ENCODE peak calls at places on chromosomes 13 and 19, in four cellular contexts. One of them, this sample, is unnamed.

GRCh38 chr19:57078802-57079201 is 41.0 kb upstream of the USP29 start:
- DNase-seq in AG04450: no peak
- DNase-seq in trophoblast cell: no peak
- DNase-seq in left ventricle myocardium inferior: no peak
- DNase-seq in this sample: no peak

GRCh38 chr13:97068146-97068545 is 73.9 kb upstream of the OXGR1 start:
- DNase-seq in AG04450: no peak
- DNase-seq in trophoblast cell: no peak
- DNase-seq in left ventricle myocardium inferior: no peak
- DNase-seq in this sample: no peak

GRCh38 chr13:50191004-50191403 is 175.8 kb downstream of the KCNRG start:
- DNase-seq in AG04450: no peak
- DNase-seq in trophoblast cell: no peak
- DNase-seq in left ventricle myocardium inferior: no peak
- DNase-seq in this sample: no peak

GRCh38 chr13:62933809-62934208 is 1518.2 kb upstream of the PCDH20 start:
- DNase-seq in AG04450: no peak
- DNase-seq in trophoblast cell: no peak
- DNase-seq in left ventricle myocardium inferior: no peak
- DNase-seq in this sample: no peak

GRCh38 chr19:3224346-3225325 is at the start of gene CELF5:
- DNase-seq in AG04450: no peak
- DNase-seq in trophoblast cell: no peak
- DNase-seq in left ventricle myocardium inferior: peak
- DNase-seq in this sample: peak

GRCh38 chr13:48304132-48304876 is 753 bp downstream of the RB1 start:
- DNase-seq in AG04450: peak
- DNase-seq in trophoblast cell: no peak
- DNase-seq in left ventricle myocardium inferior: peak
- DNase-seq in this sample: no peak

GRCh38 chr13:80469841-80470378 is 129.0 kb upstream of the SPRY2 start:
- DNase-seq in AG04450: no peak
- DNase-seq in trophoblast cell: peak
- DNase-seq in left ventricle myocardium inferior: peak
- DNase-seq in this sample: peak

GRCh38 chr19:8893419-8893818 is 61.2 kb downstream of the MBD3L1 start:
- DNase-seq in AG04450: no peak
- DNase-seq in trophoblast cell: no peak
- DNase-seq in left ventricle myocardium inferior: no peak
- DNase-seq in this sample: no peak

GRCh38 chr19:49843265-49843664 is 7.7 kb upstream of the PTOV1 start:
- DNase-seq in AG04450: no peak
- DNase-seq in trophoblast cell: no peak
- DNase-seq in left ventricle myocardium inferior: no peak
- DNase-seq in this sample: no peak

GRCh38 chr13:68727788-68728187 is 1379.8 kb upstream of the ATXN8OS start:
- DNase-seq in AG04450: no peak
- DNase-seq in trophoblast cell: no peak
- DNase-seq in left ventricle myocardium inferior: no peak
- DNase-seq in this sample: no peak

GRCh38 chr19:15715642-15716041 is 12.2 kb upstream of the OR10H2 start:
- DNase-seq in AG04450: no peak
- DNase-seq in trophoblast cell: no peak
- DNase-seq in left ventricle myocardium inferior: no peak
- DNase-seq in this sample: no peak

GRCh38 chr13:65111223-65111622 is 2118.9 kb downstream of the PCDH9 start:
- DNase-seq in AG04450: no peak
- DNase-seq in trophoblast cell: no peak
- DNase-seq in left ventricle myocardium inferior: no peak
- DNase-seq in this sample: no peak

GRCh38 chr13:73388586-73388985 is 329.8 kb downstream of the KLF5 start:
- DNase-seq in AG04450: no peak
- DNase-seq in trophoblast cell: no peak
- DNase-seq in left ventricle myocardium inferior: no peak
- DNase-seq in this sample: no peak

GRCh38 chr19:32748497-32748896 is 28.9 kb downstream of the TDRD12 start:
- DNase-seq in AG04450: no peak
- DNase-seq in trophoblast cell: no peak
- DNase-seq in left ventricle myocardium inferior: no peak
- DNase-seq in this sample: no peak

GRCh38 chr13:105485061-105485460 is 1050.4 kb downstream of the EFNB2 start:
- DNase-seq in AG04450: no peak
- DNase-seq in trophoblast cell: no peak
- DNase-seq in left ventricle myocardium inferior: no peak
- DNase-seq in this sample: no peak

GRCh38 chr13:27374650-27375049 is 49.8 kb upstream of the GTF3A start:
- DNase-seq in AG04450: peak
- DNase-seq in trophoblast cell: peak
- DNase-seq in left ventricle myocardium inferior: peak
- DNase-seq in this sample: peak

GRCh38 chr13:52070929-52071523 is 46.5 kb downstream of the UTP14C start:
- DNase-seq in AG04450: no peak
- DNase-seq in trophoblast cell: peak
- DNase-seq in left ventricle myocardium inferior: no peak
- DNase-seq in this sample: no peak

GRCh38 chr13:25819856-25820530 is 231.8 kb downstream of the SHISA2 start:
- DNase-seq in AG04450: no peak
- DNase-seq in trophoblast cell: no peak
- DNase-seq in left ventricle myocardium inferior: no peak
- DNase-seq in this sample: peak

GRCh38 chr19:50724522-50725217 is 1.5 kb downstream of the CLEC11A start:
- DNase-seq in AG04450: peak
- DNase-seq in trophoblast cell: peak
- DNase-seq in left ventricle myocardium inferior: peak
- DNase-seq in this sample: peak

GRCh38 chr19:47663435-47663910 is 49.7 kb upstream of the EHD2 start:
- DNase-seq in AG04450: peak
- DNase-seq in trophoblast cell: peak
- DNase-seq in left ventricle myocardium inferior: no peak
- DNase-seq in this sample: no peak

GRCh38 chr13:52393572-52394357 is 12.2 kb downstream of the THSD1 start:
- DNase-seq in AG04450: no peak
- DNase-seq in trophoblast cell: no peak
- DNase-seq in left ventricle myocardium inferior: no peak
- DNase-seq in this sample: no peak

GRCh38 chr19:47132522-47132852 is 1.9 kb downstream of the SAE1 start:
- DNase-seq in AG04450: no peak
- DNase-seq in trophoblast cell: no peak
- DNase-seq in left ventricle myocardium inferior: no peak
- DNase-seq in this sample: no peak

GRCh38 chr19:49430678-49431329 is 5.6 kb downstream of the GFY start:
- DNase-seq in AG04450: no peak
- DNase-seq in trophoblast cell: no peak
- DNase-seq in left ventricle myocardium inferior: no peak
- DNase-seq in this sample: no peak

GRCh38 chr13:72514141-72514540 is 213.3 kb downstream of the MZT1 start:
- DNase-seq in AG04450: no peak
- DNase-seq in trophoblast cell: no peak
- DNase-seq in left ventricle myocardium inferior: no peak
- DNase-seq in this sample: no peak

GRCh38 chr13:25222740-25223139 is 50.7 kb upstream of the AMER2 start:
- DNase-seq in AG04450: no peak
- DNase-seq in trophoblast cell: no peak
- DNase-seq in left ventricle myocardium inferior: no peak
- DNase-seq in this sample: no peak

GRCh38 chr13:108200781-108201398 is 14.4 kb downstream of the LIG4 start:
- DNase-seq in AG04450: no peak
- DNase-seq in trophoblast cell: no peak
- DNase-seq in left ventricle myocardium inferior: no peak
- DNase-seq in this sample: no peak

GRCh38 chr13:110240943-110241342 is 66.0 kb downstream of the COL4A1 start:
- DNase-seq in AG04450: no peak
- DNase-seq in trophoblast cell: no peak
- DNase-seq in left ventricle myocardium inferior: no peak
- DNase-seq in this sample: peak
- H3K27ac ChIP-seq in AG04450: no peak
- H3K27ac ChIP-seq in trophoblast cell: no peak
- H3K27ac ChIP-seq in left ventricle myocardium inferior: peak
- H3K27ac ChIP-seq in this sample: no peak

GRCh38 chr13:77406644-77407440 is 79.9 kb upstream of the MYCBP2 start:
- DNase-seq in AG04450: no peak
- DNase-seq in trophoblast cell: no peak
- DNase-seq in left ventricle myocardium inferior: no peak
- DNase-seq in this sample: no peak
- H3K27ac ChIP-seq in AG04450: no peak
- H3K27ac ChIP-seq in trophoblast cell: no peak
- H3K27ac ChIP-seq in left ventricle myocardium inferior: no peak
- H3K27ac ChIP-seq in this sample: no peak

DNA sequence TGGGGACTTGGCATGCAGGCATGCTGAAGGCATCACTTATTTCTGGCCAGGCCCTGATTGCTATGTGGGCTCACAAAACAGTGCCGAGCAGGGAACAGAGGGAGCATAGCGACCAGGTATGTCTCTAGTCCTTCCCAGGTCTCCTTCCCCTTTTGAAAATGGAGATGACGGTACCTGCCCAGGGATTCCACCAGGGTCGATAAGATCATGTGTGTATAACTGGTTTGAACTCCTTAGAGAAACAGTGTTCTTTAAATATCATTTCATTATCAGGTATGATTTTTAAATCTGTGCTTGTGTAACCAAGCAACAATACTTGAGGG is 280.6 kb downstream of the FOXO1 start:
- DNase-seq in AG04450: no peak
- DNase-seq in trophoblast cell: peak
- DNase-seq in left ventricle myocardium inferior: no peak
- DNase-seq in this sample: no peak
- H3K27ac ChIP-seq in AG04450: no peak
- H3K27ac ChIP-seq in trophoblast cell: no peak
- H3K27ac ChIP-seq in left ventricle myocardium inferior: no peak
- H3K27ac ChIP-seq in this sample: no peak

DNA sequence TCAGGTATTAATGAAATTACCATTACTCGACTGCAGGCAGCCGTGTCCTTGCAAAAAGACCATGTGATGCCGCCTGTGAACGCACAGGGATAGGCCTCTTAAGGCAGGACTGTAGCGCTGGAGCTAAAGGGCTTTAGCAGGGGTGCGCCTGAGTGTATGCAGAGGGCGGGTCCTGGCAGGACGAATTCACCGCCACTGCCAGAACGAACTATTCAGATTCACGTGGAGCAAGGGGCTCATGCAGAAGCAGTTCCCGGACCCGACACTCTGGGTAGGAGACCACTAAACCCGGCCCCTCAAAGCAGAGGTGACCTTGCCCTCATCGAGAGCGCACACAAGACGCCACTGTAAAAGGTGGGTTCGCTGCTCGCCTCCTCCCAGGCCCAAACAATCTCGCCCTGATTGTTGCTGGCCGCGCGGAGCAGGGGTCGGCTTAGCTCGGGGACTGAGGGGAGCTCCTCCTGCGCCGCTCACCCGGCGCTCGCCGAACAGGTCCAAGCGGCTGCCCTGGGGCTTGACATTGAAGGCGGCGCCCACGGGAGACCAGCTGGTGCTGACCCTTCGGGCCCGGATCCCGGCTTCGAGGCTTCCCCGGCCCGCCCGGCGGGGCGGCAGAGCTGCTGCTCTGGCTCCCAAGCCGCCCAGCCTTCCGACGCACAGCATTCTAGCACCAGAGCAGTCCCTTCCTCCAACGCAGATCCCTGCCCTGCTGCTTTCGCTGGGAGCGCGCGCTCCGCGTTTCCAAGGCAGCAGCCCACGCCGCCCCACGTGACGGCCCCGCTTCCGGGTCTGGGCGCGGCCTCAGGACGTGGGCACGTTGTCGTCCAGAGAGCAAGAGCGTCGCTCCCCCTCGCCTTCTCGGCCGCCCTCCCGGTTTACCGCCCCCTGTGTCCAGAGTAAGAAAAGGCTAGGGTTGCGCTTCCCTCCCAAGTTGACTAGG is at the start of gene MIPEP:
- DNase-seq in AG04450: peak
- DNase-seq in trophoblast cell: peak
- DNase-seq in left ventricle myocardium inferior: peak
- DNase-seq in this sample: peak
- H3K27ac ChIP-seq in AG04450: peak
- H3K27ac ChIP-seq in trophoblast cell: peak
- H3K27ac ChIP-seq in left ventricle myocardium inferior: peak
- H3K27ac ChIP-seq in this sample: peak

This sample was measured in right cardiac atrium.